ENCODE peak calls at places on chromosomes 5 and 9, in ten cellular contexts. G, B, K, U, I, Z, J, R, A and E are unnamed samples.
A peak's percentile ranks its signal among the peaks of the same experiment; 100 is the strongest.

GRCh38 chr9:121768416-121769015 is 117.1 kb downstream of the DAB2IP start:
- DNase-seq in G (no peak), B (no peak), K (no peak), U (no peak), I (no peak), Z (no peak), J (no peak), R (no peak), A (no peak), E (no peak)

GRCh38 chr5:171055881-171056454 is 194.2 kb downstream of the RANBP17 start:
- DNase-seq in G (no peak), B (no peak), K (no peak), U (no peak), I (no peak), Z (peak; percentile 7), J (no peak), R (no peak), A (no peak), E (no peak)

GRCh38 chr5:139688712-139689413 is 40.7 kb downstream of the CXXC5 start:
- DNase-seq in G (peak; percentile 51), B (no peak), K (no peak), U (no peak), I (no peak), Z (peak; percentile 85), J (no peak), R (no peak), A (no peak), E (no peak)

GRCh38 chr5:9421823-9422354 is 124.0 kb downstream of the SEMA5A start:
- DNase-seq in G (no peak), B (no peak), K (peak; percentile 17), U (no peak), I (no peak), Z (no peak), J (no peak), R (no peak), A (no peak), E (no peak)

GRCh38 chr9:105359899-105360298 is 87.9 kb upstream of the FSD1L start:
- DNase-seq in G (no peak), B (peak; percentile 80), K (no peak), U (no peak), I (no peak), Z (no peak), J (peak; percentile 17), R (no peak), A (no peak), E (no peak)

GRCh38 chr9:136103651-136104487 is 8.8 kb upstream of the NACC2 start:
- DNase-seq in G (no peak), B (no peak), K (no peak), U (no peak), I (no peak), Z (peak; percentile 31), J (no peak), R (no peak), A (no peak), E (no peak)

GRCh38 chr5:38925154-38925925 is 79.5 kb downstream of the OSMR start:
- DNase-seq in G (no peak), B (no peak), K (no peak), U (no peak), I (no peak), Z (no peak), J (no peak), R (no peak), A (no peak), E (no peak)

GRCh38 chr9:137705443-137705863 is 86.6 kb downstream of the EHMT1 start:
- DNase-seq in G (peak; percentile 58), B (peak; percentile 81), K (no peak), U (no peak), I (no peak), Z (peak; percentile 75), J (no peak), R (no peak), A (no peak), E (peak; percentile 86)

GRCh38 chr9:81562221-81563019 is 126.9 kb downstream of the TLE1 start:
- DNase-seq in G (no peak), B (no peak), K (peak; percentile 90), U (peak; percentile 23), I (peak; percentile 34), Z (no peak), J (peak; percentile 20), R (peak; percentile 40), A (no peak), E (no peak)

GRCh38 chr5:169299146-169299545 is 1.8 kb downstream of the SLIT3 start:
- DNase-seq in G (no peak), B (no peak), K (peak; percentile 2), U (no peak), I (no peak), Z (no peak), J (no peak), R (no peak), A (no peak), E (no peak)

GRCh38 chr5:107104774-107105050 is 566.0 kb downstream of the EFNA5 start:
- DNase-seq in G (no peak), B (peak; percentile 57), K (peak; percentile 13), U (no peak), I (no peak), Z (peak; percentile 75), J (no peak), R (no peak), A (no peak), E (no peak)

GRCh38 chr5:116375926-116376325 is 198.7 kb downstream of the SEMA6A start:
- DNase-seq in G (no peak), B (no peak), K (no peak), U (no peak), I (no peak), Z (no peak), J (no peak), R (no peak), A (no peak), E (no peak)

GRCh38 chr9:134339183-134339806 is 13.0 kb downstream of the RXRA start:
- DNase-seq in G (no peak), B (no peak), K (no peak), U (no peak), I (no peak), Z (no peak), J (no peak), R (no peak), A (no peak), E (no peak)

GRCh38 chr5:136364307-136364706 is 1.0 kb downstream of the TRPC7 start:
- DNase-seq in G (no peak), B (peak; percentile 12), K (no peak), U (peak; percentile 18), I (no peak), Z (peak; percentile 3), J (no peak), R (no peak), A (no peak), E (no peak)

GRCh38 chr9:117411547-117411946 is 3.3 kb downstream of the ASTN2 start:
- DNase-seq in G (no peak), B (peak; percentile 48), K (peak; percentile 34), U (peak; percentile 85), I (no peak), Z (peak; percentile 2), J (no peak), R (no peak), A (no peak), E (peak; percentile 51)

GRCh38 chr9:131951905-131952304 is 127.8 kb downstream of the MED27 start:
- DNase-seq in G (no peak), B (no peak), K (no peak), U (peak; percentile 26), I (no peak), Z (no peak), J (no peak), R (no peak), A (peak; percentile 47), E (no peak)

GRCh38 chr5:124902097-124902821 is 155.8 kb upstream of the ZNF608 start:
- DNase-seq in G (peak; percentile 72), B (peak; percentile 94), K (peak; percentile 41), U (no peak), I (no peak), Z (peak; percentile 81), J (no peak), R (no peak), A (no peak), E (peak; percentile 58)

GRCh38 chr5:111223790-111224560 is at the start of gene CAMK4:
- DNase-seq in G (peak; percentile 59), B (peak; percentile 92), K (peak; percentile 39), U (peak; percentile 93), I (no peak), Z (peak; percentile 82), J (peak; percentile 21), R (peak; percentile 76), A (peak; percentile 26), E (peak; percentile 88)
- TF ChIP-seq CTCF in G (no peak), B (peak; percentile 35), K (no peak), U (peak; percentile 28), I (no peak), Z (peak; percentile 43), J (no peak), R (no peak), A (no peak), E (peak; percentile 29)

DNA sequence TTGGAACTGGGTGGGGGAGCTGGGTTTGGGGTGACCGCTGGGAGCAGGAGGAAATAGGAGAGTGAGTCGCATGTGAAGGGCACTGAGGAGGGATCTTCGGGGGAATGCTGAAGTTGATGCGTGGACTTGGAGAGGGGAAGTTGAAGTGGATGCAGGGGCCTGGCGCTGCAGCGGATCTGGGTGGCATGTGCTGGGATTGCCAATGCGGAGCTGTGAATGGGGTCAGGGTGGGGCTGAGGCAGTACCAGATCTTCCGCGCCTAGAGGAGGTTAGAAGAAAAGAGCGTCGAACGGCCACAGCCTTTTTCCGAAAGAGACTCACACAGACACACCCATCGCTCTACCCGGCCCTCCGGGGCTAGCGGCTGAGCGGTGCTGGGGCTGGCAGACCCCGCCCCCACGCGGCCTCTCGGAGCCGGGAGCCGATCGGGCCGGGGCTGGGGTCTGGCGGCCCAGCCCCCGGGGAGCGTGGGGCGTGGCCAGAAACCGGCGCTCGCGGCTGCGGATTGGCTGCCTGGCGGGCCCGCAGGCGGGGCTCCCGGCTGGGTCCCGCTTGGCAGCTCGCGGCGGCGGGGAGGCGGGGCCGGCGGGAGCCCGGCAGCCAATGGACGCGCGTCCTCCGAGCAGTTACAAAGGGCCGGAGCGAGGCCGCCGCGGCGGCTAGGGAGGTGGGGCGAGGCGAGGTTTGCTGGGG is at the start of gene TGFBR1:
- DNase-seq in G (peak; percentile 97), B (peak; percentile 96), K (peak; percentile 87), U (peak; percentile 99), I (peak; percentile 88), Z (peak; percentile 95), J (peak; percentile 56), R (peak; percentile 92), A (peak; percentile 86), E (peak; percentile 98)
- TF ChIP-seq CTCF in G (no peak), B (no peak), K (peak; percentile 7), U (no peak), I (no peak), Z (no peak), J (peak; percentile 5), R (peak; percentile 20), A (peak; percentile 44), E (no peak)

DNA sequence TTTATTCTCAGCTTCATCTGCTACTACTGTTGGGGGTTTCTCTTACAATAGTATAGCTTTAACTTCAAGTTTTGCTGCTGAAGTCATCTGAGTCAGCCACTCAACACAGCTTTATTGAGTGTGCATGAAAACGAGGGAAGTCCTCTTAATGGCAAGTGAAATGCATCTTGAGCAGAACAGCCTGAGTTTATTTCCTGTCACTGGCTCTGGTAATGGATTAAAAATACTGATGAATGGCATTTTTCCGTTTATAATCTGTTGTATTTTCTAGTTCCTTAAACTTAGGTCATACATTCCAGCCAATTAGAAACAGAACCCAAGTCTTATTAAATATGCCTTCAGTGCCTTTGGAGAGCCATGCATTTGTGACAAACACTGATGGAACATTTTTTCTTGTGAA is 238.7 kb downstream of the SLF1 start:
- DNase-seq in G (no peak), B (no peak), K (no peak), U (no peak), I (no peak), Z (no peak), J (no peak), R (no peak), A (no peak), E (no peak)
- TF ChIP-seq CTCF in G (no peak), B (no peak), K (no peak), U (no peak), I (no peak), Z (no peak), J (no peak), R (no peak), A (no peak), E (no peak)

GRCh38 chr9:126599047-126599650 is 14.6 kb upstream of the LMX1B start:
- DNase-seq in G (no peak), B (no peak), K (no peak), U (peak; percentile 55), I (no peak), Z (no peak), J (no peak), R (no peak), A (no peak), E (no peak)
- TF ChIP-seq CTCF in G (no peak), B (no peak), K (peak; percentile 4), U (peak; percentile 63), I (no peak), Z (no peak), J (peak; percentile 28), R (no peak), A (no peak), E (no peak)